ENCODE peak calls at places on chromosome 11, in five cellular contexts. J is endodermal cell, S is AG04450, X is mesenchymal stem cell, C is uterus. U is an unnamed sample.

GRCh38 chr11:43316451-43316850 is 4.7 kb downstream of the API5 start:
- DNase-seq in J (no peak), S (no peak), X (peak; percentile 34), C (no peak), U (peak; percentile 30)

GRCh38 chr11:69292221-69292648 is 1.7 kb upstream of the MYEOV start:
- DNase-seq in J (peak; percentile 89), S (no peak), X (no peak), C (no peak), U (peak; percentile 79)

GRCh38 chr11:109320595-109320994 is 101.4 kb upstream of the C11orf87 start:
- DNase-seq in J (no peak), S (no peak), X (peak; percentile 78), C (no peak), U (peak; percentile 57)

GRCh38 chr11:106668147-106668546 is 350.1 kb downstream of the GUCY1A2 start:
- DNase-seq in J (no peak), S (peak; percentile 16), X (peak; percentile 13), C (no peak), U (no peak)

GRCh38 chr11:115503083-115503885 is 931 bp downstream of the CADM1 start:
- DNase-seq in J (peak; percentile 87), S (no peak), X (peak; percentile 65), C (peak; percentile 47), U (peak; percentile 78)

GRCh38 chr11:70413151-70413550 is 14.8 kb downstream of the CTTN start:
- DNase-seq in J (no peak), S (no peak), X (no peak), C (no peak), U (peak; percentile 41)

GRCh38 chr11:44065161-44065571 is 904 bp upstream of the ACCS start:
- DNase-seq in J (peak; percentile 57), S (no peak), X (peak; percentile 2), C (no peak), U (no peak)

GRCh38 chr11:47215366-47215925 is 672 bp downstream of the DDB2 start:
- DNase-seq in J (no peak), S (no peak), X (no peak), C (no peak), U (no peak)

GRCh38 chr11:10936999-10937398 is 79.1 kb upstream of the ZBED5 start:
- DNase-seq in J (no peak), S (no peak), X (no peak), C (no peak), U (no peak)

GRCh38 chr11:6757373-6757967 is 14.3 kb downstream of the OR2AG2 start:
- DNase-seq in J (peak; percentile 83), S (peak; percentile 15), X (peak; percentile 62), C (peak; percentile 30), U (peak; percentile 65)

GRCh38 chr11:134987828-134988227 is 575.8 kb upstream of the B3GAT1 start:
- DNase-seq in J (no peak), S (no peak), X (no peak), C (no peak), U (no peak)

GRCh38 chr11:68328374-68329091 is 16.1 kb downstream of the LRP5 start:
- DNase-seq in J (peak; percentile 79), S (no peak), X (no peak), C (peak; percentile 63), U (peak; percentile 1)

GRCh38 chr11:107430525-107430924 is 27.1 kb downstream of the CWF19L2 start:
- DNase-seq in J (no peak), S (no peak), X (peak; percentile 6), C (no peak), U (no peak)

GRCh38 chr11:103413266-103413888 is 304.2 kb downstream of the DYNC2H1 start:
- DNase-seq in J (no peak), S (no peak), X (no peak), C (no peak), U (no peak)

GRCh38 chr11:91248199-91248807 is 976.3 kb upstream of the FAT3 start:
- DNase-seq in J (peak; percentile 73), S (peak; percentile 11), X (peak; percentile 40), C (no peak), U (no peak)

GRCh38 chr11:67269401-67270255 is 3.4 kb downstream of the GRK2 start:
- DNase-seq in J (no peak), S (no peak), X (no peak), C (peak; percentile 21), U (peak; percentile 91)

GRCh38 chr11:78714539-78714938 is 139.9 kb upstream of the NARS2 start:
- DNase-seq in J (no peak), S (no peak), X (no peak), C (no peak), U (no peak)

GRCh38 chr11:48177661-48178060 is 38.9 kb upstream of the OR4B1 start:
- DNase-seq in J (no peak), S (no peak), X (no peak), C (no peak), U (no peak)

GRCh38 chr11:36500315-36500721 is 9.8 kb downstream of the TRAF6 start:
- DNase-seq in J (no peak), S (peak; percentile 77), X (peak; percentile 94), C (no peak), U (peak; percentile 88)

GRCh38 chr11:34313099-34313517 is 44.7 kb downstream of the ABTB2 start:
- DNase-seq in J (no peak), S (no peak), X (no peak), C (peak; percentile 30), U (peak; percentile 25)

GRCh38 chr11:3970101-3970500 is 114.6 kb downstream of the STIM1 start:
- DNase-seq in J (no peak), S (no peak), X (no peak), C (no peak), U (no peak)

GRCh38 chr11:47225552-47226137 is 10.9 kb downstream of the DDB2 start:
- DNase-seq in J (no peak), S (no peak), X (peak; percentile 54), C (no peak), U (no peak)

GRCh38 chr11:133917921-133918605 is 38.7 kb downstream of the IGSF9B start:
- DNase-seq in J (no peak), S (no peak), X (no peak), C (no peak), U (no peak)

GRCh38 chr11:82718307-82718706 is 15.4 kb downstream of the FAM181B start:
- DNase-seq in J (peak; percentile 73), S (peak; percentile 20), X (peak; percentile 49), C (no peak), U (no peak)

GRCh38 chr11:75270896-75271415 is 30.4 kb downstream of the TPBGL start:
- DNase-seq in J (peak; percentile 41), S (no peak), X (no peak), C (no peak), U (peak; percentile 83)

GRCh38 chr11:2912498-2912897 is 16.7 kb downstream of the PHLDA2 start:
- DNase-seq in J (peak; percentile 91), S (no peak), X (peak; percentile 93), C (no peak), U (peak; percentile 100)

GRCh38 chr11:2911088-2912037 is 17.9 kb downstream of the PHLDA2 start:
- DNase-seq in J (no peak), S (no peak), X (no peak), C (no peak), U (no peak)

GRCh38 chr11:2910401-2910955 is 18.7 kb downstream of the PHLDA2 start:
- DNase-seq in J (no peak), S (no peak), X (no peak), C (no peak), U (no peak)

GRCh38 chr11:2913029-2913431 is 16.2 kb downstream of the PHLDA2 start:
- DNase-seq in J (peak; percentile 78), S (no peak), X (peak; percentile 71), C (no peak), U (peak; percentile 99)

GRCh38 chr11:2912038-2912410 is 17.2 kb downstream of the PHLDA2 start:
- DNase-seq in J (no peak), S (no peak), X (no peak), C (no peak), U (no peak)
- H3K27ac ChIP-seq in J (no peak overlapping the region), S (no peak overlapping the region), X (peak overlapping the region; percentile 2), C (no peak overlapping the region), U (no peak overlapping the region)

GRCh38 chr11:1301220-1302000 is 8.0 kb downstream of the TOLLIP start:
- DNase-seq in J (peak; percentile 30), S (no peak), X (no peak), C (no peak), U (peak; percentile 72)

GRCh38 chr11:1300121-1300520 is 9.3 kb downstream of the TOLLIP start:
- DNase-seq in J (no peak), S (no peak), X (no peak), C (no peak), U (peak; percentile 29)

GRCh38 chr11:1298695-1299492 is 10.5 kb downstream of the TOLLIP start:
- DNase-seq in J (peak; percentile 64), S (no peak), X (peak; percentile 84), C (peak; percentile 89), U (peak; percentile 99)

GRCh38 chr11:1300569-1301187 is 8.8 kb downstream of the TOLLIP start:
- DNase-seq in J (peak; percentile 37), S (no peak), X (no peak), C (peak; percentile 14), U (peak; percentile 5)

DNA sequence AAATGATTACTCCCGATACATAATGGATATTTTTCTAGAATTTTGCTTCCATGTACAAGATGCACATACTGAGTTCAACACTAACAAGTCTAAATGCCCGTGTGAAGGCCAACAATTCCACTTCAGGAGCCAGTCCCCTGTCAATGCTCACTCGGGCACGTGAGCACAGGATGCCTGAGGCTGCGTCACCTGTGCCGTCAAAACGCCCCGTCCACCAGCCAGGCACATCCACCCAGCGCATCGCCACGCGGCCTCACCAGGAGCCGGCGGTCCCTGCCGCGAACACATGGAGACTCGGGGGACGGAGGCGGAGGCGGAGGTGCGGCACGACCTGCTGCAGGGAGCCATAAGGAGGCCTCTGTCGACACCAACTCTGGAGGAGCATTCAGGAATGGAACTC is 9.8 kb downstream of the TOLLIP start:
- DNase-seq in J (peak; percentile 47), S (no peak), X (no peak), C (peak; percentile 17), U (peak; percentile 57)
- H3K27ac ChIP-seq in J (no peak overlapping the region), S (no peak overlapping the region), X (no peak overlapping the region), C (peak overlapping the region; percentile 60), U (no peak overlapping the region)

GRCh38 chr11:61731211-61731955 is 21.1 kb upstream of the MYRF start:
- DNase-seq in J (no peak), S (no peak), X (no peak), C (no peak), U (no peak)

GRCh38 chr11:61731956-61732675 is 20.3 kb upstream of the MYRF start:
- DNase-seq in J (no peak), S (no peak), X (no peak), C (no peak), U (peak; percentile 88)

GRCh38 chr11:61734767-61735166 is 17.7 kb upstream of the MYRF start:
- DNase-seq in J (no peak), S (no peak), X (no peak), C (no peak), U (no peak)

GRCh38 chr11:61733120-61733978 is 19.1 kb upstream of the MYRF start:
- DNase-seq in J (peak; percentile 93), S (peak; percentile 44), X (peak; percentile 80), C (peak; percentile 86), U (peak; percentile 100)

GRCh38 chr11:61732705-61733104 is 19.7 kb upstream of the MYRF start:
- DNase-seq in J (no peak), S (no peak), X (no peak), C (no peak), U (peak; percentile 99)
- H3K27ac ChIP-seq in J (peak overlapping the region; percentile 13), S (no peak overlapping the region), X (no peak overlapping the region), C (peak overlapping the region; percentile 3), U (peak overlapping the region; percentile 30)

DNA sequence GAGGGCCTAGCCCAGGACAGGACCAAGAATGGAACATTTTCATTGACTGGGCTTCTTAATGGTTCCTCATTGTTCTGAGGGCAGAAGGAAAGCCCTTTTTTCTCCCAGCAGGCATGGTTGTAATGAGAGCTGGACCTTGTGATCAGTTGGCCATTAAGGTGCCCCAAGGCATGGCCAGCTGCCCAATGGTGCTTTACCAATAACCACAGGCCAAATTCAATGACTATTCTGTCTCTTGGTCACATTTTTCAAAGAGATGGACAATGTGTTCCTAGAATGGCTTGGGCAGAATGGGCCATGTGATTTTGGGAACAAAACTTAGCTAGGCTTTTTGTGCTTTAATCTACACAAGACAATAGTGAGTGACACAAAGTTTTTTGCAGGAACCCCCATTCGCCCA is 7.3 kb downstream of the NAV2 start:
- DNase-seq in J (no peak), S (no peak), X (no peak), C (no peak), U (no peak)
- H3K27ac ChIP-seq in J (no peak overlapping the region), S (no peak overlapping the region), X (no peak overlapping the region), C (no peak overlapping the region), U (no peak overlapping the region)

U was measured in osteoblast.